ENCODE peak calls at places on chromosomes 2 and 18, in five cellular contexts. J is hepatocyte, D is GM23248, F is PC-3, I is HCT116. Y is an unnamed sample.

GRCh38 chr2:8119782-8120551 is 561.9 kb upstream of the ID2 start:
- DNase-seq in J (peak; percentile 71), I (no peak), F (peak; percentile 90), D (peak; percentile 63), Y (no peak)

GRCh38 chr2:5391361-5391760 is 300.8 kb upstream of the SOX11 start:
- DNase-seq in I (no peak), D (no peak), F (no peak), J (no peak), Y (no peak)

GRCh38 chr2:132538331-132538855 is 121.8 kb downstream of the GPR39 start:
- DNase-seq in F (no peak), I (no peak), D (no peak), J (no peak), Y (no peak)

GRCh38 chr2:205865794-205866490 is 183.6 kb downstream of the NRP2 start:
- DNase-seq in J (no peak), F (peak; percentile 46), I (no peak), D (peak; percentile 22), Y (no peak)

GRCh38 chr2:85342156-85342555 is 12.2 kb downstream of the RETSAT start:
- DNase-seq in J (no peak), F (no peak), D (no peak), I (no peak), Y (no peak)

GRCh38 chr2:8907764-8908163 is 70.4 kb upstream of the KIDINS220 start:
- DNase-seq in F (no peak), J (no peak), I (no peak), D (no peak), Y (no peak)

GRCh38 chr2:37283207-37283606 is 41.4 kb downstream of the PRKD3 start:
- DNase-seq in I (no peak), D (peak; percentile 93), F (peak; percentile 61), J (no peak), Y (no peak)

GRCh38 chr2:226849349-226849748 is 13.5 kb downstream of the RHBDD1 start:
- DNase-seq in I (no peak), F (no peak), J (no peak), D (no peak), Y (no peak)

GRCh38 chr2:72757177-72757775 is 68.6 kb downstream of the EXOC6B start:
- DNase-seq in F (no peak), I (no peak), D (no peak), J (peak; percentile 81), Y (no peak)

GRCh38 chr2:189179607-189179979 is at the start of gene COL5A2:
- DNase-seq in I (no peak), F (no peak), J (peak; percentile 85), D (peak; percentile 94), Y (no peak)

GRCh38 chr2:20181761-20182160 is 43.2 kb downstream of the SDC1 start:
- DNase-seq in J (no peak), F (no peak), D (no peak), I (no peak), Y (no peak)

GRCh38 chr2:113309655-113310387 is 31.1 kb upstream of the PAX8 start:
- DNase-seq in D (peak; percentile 60), I (no peak), F (no peak), J (no peak), Y (no peak)

GRCh38 chr2:128395640-128396499 is 77.2 kb upstream of the HS6ST1 start:
- DNase-seq in I (no peak), D (no peak), F (peak; percentile 64), J (peak; percentile 37), Y (no peak)

GRCh38 chr18:69795785-69796184 is 151.9 kb downstream of the CD226 start:
- DNase-seq in J (peak; percentile 3), D (peak; percentile 47), I (no peak), F (peak; percentile 41), Y (no peak)

GRCh38 chr2:11839916-11840315 is 93.5 kb downstream of the LPIN1 start:
- DNase-seq in D (no peak), F (no peak), I (no peak), J (no peak), Y (no peak)

GRCh38 chr2:85758361-85759256 is 4.8 kb downstream of the ATOH8 start:
- DNase-seq in D (peak; percentile 58), F (no peak), J (no peak), I (no peak), Y (no peak)

GRCh38 chr2:28378679-28379392 is 13.8 kb upstream of the FOSL2 start:
- DNase-seq in D (no peak), F (no peak), J (no peak), I (no peak), Y (no peak)

GRCh38 chr2:219020604-219021365 is 20.5 kb downstream of the CFAP65 start:
- DNase-seq in I (no peak), D (no peak), F (peak; percentile 26), J (no peak), Y (no peak)

GRCh38 chr2:127733113-127733815 is 32.0 kb downstream of the SFT2D3 start:
- DNase-seq in J (no peak), D (no peak), I (no peak), F (no peak), Y (no peak)

GRCh38 chr2:200365209-200365608 is 58.7 kb downstream of the SPATS2L start:
- DNase-seq in D (no peak), F (no peak), J (no peak), I (no peak), Y (no peak)

GRCh38 chr2:2646312-2647051 is 315.4 kb upstream of the MYT1L start:
- DNase-seq in F (no peak), J (no peak), I (no peak), D (no peak), Y (no peak)
- H3K9me3 ChIP-seq in F (no peaks in the 10 kb centered on the region), J (no peaks in the 10 kb centered on the region), I (no peaks in the 10 kb centered on the region), D (no peaks in the 10 kb centered on the region), Y (no peaks in the 10 kb centered on the region)

GRCh38 chr2:183998797-183999190 is 599.5 kb upstream of the ZNF804A start:
- DNase-seq in F (no peak), J (no peak), I (no peak), D (no peak), Y (no peak)

GRCh38 chr2:183993052-183993451 is 605.3 kb upstream of the ZNF804A start:
- DNase-seq in D (no peak), I (no peak), J (no peak), F (peak; percentile 59), Y (no peak)

GRCh38 chr2:183998041-183998796 is 600.1 kb upstream of the ZNF804A start:
- DNase-seq in I (no peak), J (no peak), D (no peak), F (peak; percentile 14), Y (no peak)

GRCh38 chr2:183995632-183996031 is 602.7 kb upstream of the ZNF804A start:
- DNase-seq in F (peak; percentile 93), J (no peak), I (no peak), D (no peak), Y (no peak)

GRCh38 chr2:183996825-183997823 is 601.2 kb upstream of the ZNF804A start:
- DNase-seq in J (peak; percentile 38), I (no peak), F (no peak), D (no peak), Y (no peak)
- TF ChIP-seq EZH2phosphoT487 in J (no peak), I (no peak), F (no peak), D (no peak), Y (no peak)

DNA sequence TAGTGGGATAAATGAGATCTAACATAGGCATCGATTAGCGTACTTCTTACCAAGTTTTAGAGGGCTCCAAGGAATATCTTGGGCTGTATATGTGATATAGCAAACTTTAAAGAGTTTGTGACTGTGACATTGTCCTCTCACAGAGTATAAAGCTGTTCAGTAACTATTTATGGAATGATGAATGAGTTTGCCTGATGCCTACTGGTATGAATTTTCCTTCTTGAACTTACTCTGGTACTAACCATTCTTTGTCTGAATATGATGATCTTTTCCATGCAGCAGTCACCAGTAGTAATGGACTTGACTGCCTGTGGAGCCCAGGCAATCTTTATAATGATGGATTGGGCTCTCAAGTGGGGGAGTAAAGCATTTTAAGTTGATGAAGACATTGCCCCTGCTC is 120.5 kb downstream of the PARD3B start:
- DNase-seq in D (peak; percentile 3), I (no peak), J (no peak), F (no peak), Y (no peak)
- H3K9me3 ChIP-seq in D (no peaks in the 10 kb centered on the region), I (no peaks in the 10 kb centered on the region), J (no peaks in the 10 kb centered on the region), F (no peaks in the 10 kb centered on the region), Y (no peaks in the 10 kb centered on the region)

DNA sequence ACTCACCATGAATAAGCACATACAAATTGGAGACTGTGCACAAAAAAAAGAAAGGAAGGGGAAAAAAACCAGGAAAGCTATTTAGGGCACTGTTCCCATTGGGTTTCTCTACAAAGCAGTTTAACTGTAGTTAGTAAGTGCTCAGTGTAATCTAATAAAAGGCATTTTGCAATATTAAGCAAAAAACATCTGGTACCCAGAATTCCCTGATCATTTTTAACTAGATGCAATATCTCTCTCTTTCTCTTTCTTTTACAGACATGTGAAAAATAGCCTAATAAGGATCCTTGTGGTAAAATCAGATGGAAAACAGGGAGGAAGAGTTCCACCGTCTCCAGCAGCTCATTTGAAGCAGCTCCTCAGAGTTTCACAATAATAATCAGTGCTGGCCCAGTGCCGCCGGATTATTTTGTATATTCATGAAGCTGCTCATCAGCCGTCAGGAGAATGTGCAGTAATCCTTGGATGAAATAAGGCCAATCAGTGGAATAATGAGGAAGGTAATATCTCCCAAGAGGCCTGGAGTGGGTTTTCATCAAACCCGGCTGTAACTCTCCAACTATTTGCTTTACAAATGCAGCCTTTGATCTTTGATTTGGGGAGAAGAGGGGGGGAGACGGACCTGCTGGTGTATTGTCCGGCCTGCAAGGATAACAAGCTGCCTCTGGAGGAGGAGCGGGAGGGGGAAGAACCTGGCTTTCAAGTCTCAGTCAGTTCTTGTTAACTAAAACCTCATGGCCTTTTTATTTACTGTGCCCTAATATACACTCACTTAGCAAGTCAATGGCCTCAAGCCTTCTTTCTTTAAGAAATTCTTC is 227.6 kb upstream of the SMIM21 start:
- DNase-seq in D (peak; percentile 4), I (no peak), J (peak; percentile 29), F (no peak), Y (no peak)
- TF ChIP-seq EZH2phosphoT487 in D (no peak), I (no peak), J (no peak), F (no peak), Y (no peak)

GRCh38 chr18:78900938-78901909 is 78.4 kb upstream of the SALL3 start:
- DNase-seq in F (no peak), J (no peak), I (no peak), D (no peak), Y (no peak)
- H3K9me3 ChIP-seq in F (no peaks in the 10 kb centered on the region), J (no peaks in the 10 kb centered on the region), I (no peaks in the 10 kb centered on the region), D (no peaks in the 10 kb centered on the region), Y (no peaks in the 10 kb centered on the region)